ENCODE peak calls at places on chromosomes 3 and 15, in four cellular contexts. One of them, this sample, is unnamed.

GRCh38 chr3:10956991-10957390 is 35.6 kb upstream of the SLC6A1 start:
- DNase-seq in tibial nerve: peak
- DNase-seq in fibroblast of lung: no peak
- DNase-seq in effector memory CD4-positive, alpha-beta T cell: no peak
- DNase-seq in this sample: no peak

GRCh38 chr3:49911124-49911420 is 7.4 kb upstream of the MST1R start:
- DNase-seq in effector memory CD4-positive, alpha-beta T cell: no peak
- DNase-seq in tibial nerve: no peak
- DNase-seq in fibroblast of lung: no peak
- DNase-seq in this sample: no peak

GRCh38 chr3:102124301-102125158 is 275.2 kb downstream of the NFKBIZ start:
- DNase-seq in tibial nerve: no peak
- DNase-seq in fibroblast of lung: peak
- DNase-seq in effector memory CD4-positive, alpha-beta T cell: no peak
- DNase-seq in this sample: no peak

GRCh38 chr15:32733276-32733675 is 15.5 kb downstream of the GREM1 start:
- DNase-seq in tibial nerve: no peak
- DNase-seq in effector memory CD4-positive, alpha-beta T cell: no peak
- DNase-seq in fibroblast of lung: peak
- DNase-seq in this sample: no peak

GRCh38 chr3:119211803-119212202 is 28.9 kb downstream of the B4GALT4 start:
- DNase-seq in fibroblast of lung: no peak
- DNase-seq in effector memory CD4-positive, alpha-beta T cell: no peak
- DNase-seq in tibial nerve: no peak
- DNase-seq in this sample: no peak

GRCh38 chr3:136404056-136404455 is 153.9 kb downstream of the PCCB start:
- DNase-seq in tibial nerve: no peak
- DNase-seq in fibroblast of lung: no peak
- DNase-seq in effector memory CD4-positive, alpha-beta T cell: no peak
- DNase-seq in this sample: no peak

GRCh38 chr15:90774731-90775521 is 57.8 kb downstream of the BLM start:
- DNase-seq in tibial nerve: no peak
- DNase-seq in fibroblast of lung: peak
- DNase-seq in effector memory CD4-positive, alpha-beta T cell: no peak
- DNase-seq in this sample: no peak

GRCh38 chr3:31041161-31041978 is 146.9 kb upstream of the GADL1 start:
- DNase-seq in tibial nerve: no peak
- DNase-seq in effector memory CD4-positive, alpha-beta T cell: no peak
- DNase-seq in fibroblast of lung: peak
- DNase-seq in this sample: no peak

GRCh38 chr3:189288348-189289235 is 116.8 kb downstream of the TPRG1 start:
- DNase-seq in effector memory CD4-positive, alpha-beta T cell: no peak
- DNase-seq in fibroblast of lung: no peak
- DNase-seq in tibial nerve: no peak
- DNase-seq in this sample: no peak

GRCh38 chr15:34358367-34358766 is 8.6 kb downstream of the LPCAT4 start:
- DNase-seq in effector memory CD4-positive, alpha-beta T cell: no peak
- DNase-seq in tibial nerve: no peak
- DNase-seq in fibroblast of lung: no peak
- DNase-seq in this sample: no peak

GRCh38 chr3:134838599-134838998 is 43.5 kb downstream of the EPHB1 start:
- DNase-seq in effector memory CD4-positive, alpha-beta T cell: no peak
- DNase-seq in tibial nerve: no peak
- DNase-seq in fibroblast of lung: no peak
- DNase-seq in this sample: no peak

GRCh38 chr15:90580086-90580485 is 50.4 kb downstream of the CRTC3 start:
- DNase-seq in fibroblast of lung: no peak
- DNase-seq in effector memory CD4-positive, alpha-beta T cell: no peak
- DNase-seq in tibial nerve: no peak
- DNase-seq in this sample: no peak

DNA sequence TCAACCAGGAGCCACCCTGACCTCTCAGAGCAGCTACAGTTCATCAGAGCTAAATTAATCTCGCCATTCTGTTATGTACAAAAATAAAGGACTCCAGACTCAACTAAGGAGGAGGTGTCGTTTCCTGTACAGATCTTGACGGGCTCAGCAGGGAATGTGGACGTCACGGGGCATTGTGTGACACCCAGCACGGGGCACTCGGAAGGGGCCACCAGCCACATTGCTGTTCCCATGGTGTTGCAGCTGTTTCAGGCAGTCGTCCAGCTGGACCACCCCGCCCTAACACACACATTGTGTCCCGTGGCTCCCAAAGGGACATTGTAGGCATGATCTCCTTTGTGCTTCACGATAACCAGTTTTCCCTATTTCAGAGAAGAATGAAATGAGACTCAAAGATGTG is 5.6 kb downstream of the SSUH2 start:
- DNase-seq in effector memory CD4-positive, alpha-beta T cell: no peak
- DNase-seq in tibial nerve: no peak
- DNase-seq in fibroblast of lung: no peak
- DNase-seq in this sample: no peak
- H3K27ac ChIP-seq in effector memory CD4-positive, alpha-beta T cell: no peak
- H3K27ac ChIP-seq in tibial nerve: no peak
- H3K27ac ChIP-seq in fibroblast of lung: no peak
- H3K27ac ChIP-seq in this sample: no peak

GRCh38 chr15:67914537-67915373 is 74.9 kb upstream of the RNU6-1 start:
- DNase-seq in tibial nerve: peak
- DNase-seq in fibroblast of lung: peak
- DNase-seq in effector memory CD4-positive, alpha-beta T cell: no peak
- DNase-seq in this sample: peak
- H3K27ac ChIP-seq in tibial nerve: peak
- H3K27ac ChIP-seq in fibroblast of lung: no peak
- H3K27ac ChIP-seq in effector memory CD4-positive, alpha-beta T cell: no peak
- H3K27ac ChIP-seq in this sample: peak

GRCh38 chr3:153977148-153977547 is 144.0 kb upstream of the ARHGEF26 start:
- DNase-seq in fibroblast of lung: peak
- DNase-seq in effector memory CD4-positive, alpha-beta T cell: no peak
- DNase-seq in tibial nerve: no peak
- DNase-seq in this sample: no peak

GRCh38 chr3:153978023-153978422 is 143.2 kb upstream of the ARHGEF26 start:
- DNase-seq in effector memory CD4-positive, alpha-beta T cell: no peak
- DNase-seq in fibroblast of lung: no peak
- DNase-seq in tibial nerve: no peak
- DNase-seq in this sample: no peak

GRCh38 chr3:153972862-153973261 is 148.3 kb upstream of the ARHGEF26 start:
- DNase-seq in fibroblast of lung: no peak
- DNase-seq in effector memory CD4-positive, alpha-beta T cell: no peak
- DNase-seq in tibial nerve: no peak
- DNase-seq in this sample: no peak

GRCh38 chr3:153973722-153974121 is 147.5 kb upstream of the ARHGEF26 start:
- DNase-seq in effector memory CD4-positive, alpha-beta T cell: no peak
- DNase-seq in fibroblast of lung: no peak
- DNase-seq in tibial nerve: no peak
- DNase-seq in this sample: no peak

GRCh38 chr3:153974614-153975013 is 146.6 kb upstream of the ARHGEF26 start:
- DNase-seq in fibroblast of lung: no peak
- DNase-seq in effector memory CD4-positive, alpha-beta T cell: no peak
- DNase-seq in tibial nerve: no peak
- DNase-seq in this sample: no peak
- H3K27ac ChIP-seq in fibroblast of lung: no peak
- H3K27ac ChIP-seq in effector memory CD4-positive, alpha-beta T cell: no peak
- H3K27ac ChIP-seq in tibial nerve: no peak
- H3K27ac ChIP-seq in this sample: no peak

GRCh38 chr3:175941352-175941751 is 1082.2 kb downstream of the NAALADL2 start:
- DNase-seq in fibroblast of lung: no peak
- DNase-seq in effector memory CD4-positive, alpha-beta T cell: no peak
- DNase-seq in tibial nerve: no peak
- DNase-seq in this sample: no peak

GRCh38 chr3:175940243-175940642 is 1081.1 kb downstream of the NAALADL2 start:
- DNase-seq in tibial nerve: no peak
- DNase-seq in fibroblast of lung: peak
- DNase-seq in effector memory CD4-positive, alpha-beta T cell: no peak
- DNase-seq in this sample: no peak

DNA sequence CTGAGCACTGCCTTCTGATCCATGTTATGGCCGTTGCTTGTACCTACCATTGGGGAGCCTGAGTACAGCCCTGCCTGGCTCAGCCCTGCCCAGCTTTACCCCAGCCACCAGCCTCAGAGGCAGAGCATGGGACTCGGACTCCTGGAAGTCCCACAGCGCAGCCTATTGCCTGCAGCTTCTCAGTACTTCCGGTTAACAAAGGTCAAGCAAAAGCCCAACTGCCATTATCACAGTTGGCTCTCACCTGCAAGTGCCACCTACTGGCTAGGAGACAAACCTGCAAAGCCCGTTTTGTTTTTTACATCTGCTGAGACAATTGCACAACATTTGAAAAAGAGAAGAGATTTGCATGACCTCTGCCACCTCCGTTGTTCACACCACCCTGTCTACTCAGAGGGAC is 1081.7 kb downstream of the NAALADL2 start:
- DNase-seq in effector memory CD4-positive, alpha-beta T cell: no peak
- DNase-seq in tibial nerve: no peak
- DNase-seq in fibroblast of lung: no peak
- DNase-seq in this sample: no peak
- H3K27ac ChIP-seq in effector memory CD4-positive, alpha-beta T cell: no peak
- H3K27ac ChIP-seq in tibial nerve: no peak
- H3K27ac ChIP-seq in fibroblast of lung: no peak
- H3K27ac ChIP-seq in this sample: no peak

GRCh38 chr3:171427771-171428320 is 32.4 kb downstream of the TNIK start:
- DNase-seq in tibial nerve: no peak
- DNase-seq in effector memory CD4-positive, alpha-beta T cell: no peak
- DNase-seq in fibroblast of lung: no peak
- DNase-seq in this sample: no peak
- H3K27ac ChIP-seq in tibial nerve: no peak
- H3K27ac ChIP-seq in effector memory CD4-positive, alpha-beta T cell: no peak
- H3K27ac ChIP-seq in fibroblast of lung: no peak
- H3K27ac ChIP-seq in this sample: no peak

GRCh38 chr3:114775395-114775794 is 371.7 kb downstream of the ZBTB20 start:
- DNase-seq in fibroblast of lung: peak
- DNase-seq in tibial nerve: no peak
- DNase-seq in effector memory CD4-positive, alpha-beta T cell: no peak
- DNase-seq in this sample: no peak
- H3K27ac ChIP-seq in fibroblast of lung: no peak
- H3K27ac ChIP-seq in tibial nerve: no peak
- H3K27ac ChIP-seq in effector memory CD4-positive, alpha-beta T cell: no peak
- H3K27ac ChIP-seq in this sample: no peak

GRCh38 chr15:82810863-82811421 is 1.5 kb downstream of the WHAMM start:
- DNase-seq in effector memory CD4-positive, alpha-beta T cell: peak
- DNase-seq in fibroblast of lung: no peak
- DNase-seq in tibial nerve: no peak
- DNase-seq in this sample: no peak
- H3K27ac ChIP-seq in effector memory CD4-positive, alpha-beta T cell: peak
- H3K27ac ChIP-seq in fibroblast of lung: peak
- H3K27ac ChIP-seq in tibial nerve: peak
- H3K27ac ChIP-seq in this sample: peak

GRCh38 chr3:24263069-24263668 is 231.5 kb downstream of the THRB start:
- DNase-seq in effector memory CD4-positive, alpha-beta T cell: no peak
- DNase-seq in tibial nerve: no peak
- DNase-seq in fibroblast of lung: no peak
- DNase-seq in this sample: no peak
- H3K27ac ChIP-seq in effector memory CD4-positive, alpha-beta T cell: no peak
- H3K27ac ChIP-seq in tibial nerve: no peak
- H3K27ac ChIP-seq in fibroblast of lung: no peak
- H3K27ac ChIP-seq in this sample: no peak

GRCh38 chr3:32238027-32238815 is at the start of gene CMTM8:
- DNase-seq in tibial nerve: no peak
- DNase-seq in effector memory CD4-positive, alpha-beta T cell: peak
- DNase-seq in fibroblast of lung: peak
- DNase-seq in this sample: no peak
- H3K27ac ChIP-seq in tibial nerve: no peak
- H3K27ac ChIP-seq in effector memory CD4-positive, alpha-beta T cell: peak
- H3K27ac ChIP-seq in fibroblast of lung: no peak
- H3K27ac ChIP-seq in this sample: peak

GRCh38 chr3:120425877-120426276 is 24.9 kb downstream of the FSTL1 start:
- DNase-seq in effector memory CD4-positive, alpha-beta T cell: no peak
- DNase-seq in tibial nerve: no peak
- DNase-seq in fibroblast of lung: peak
- DNase-seq in this sample: peak
- H3K27ac ChIP-seq in effector memory CD4-positive, alpha-beta T cell: no peak
- H3K27ac ChIP-seq in tibial nerve: no peak
- H3K27ac ChIP-seq in fibroblast of lung: peak
- H3K27ac ChIP-seq in this sample: peak